ENCODE peak calls at places on chromosomes 11 and 22, in five cellular contexts. Z is islet precursor cell; T is endothelial cell; L is lower leg skin; S is stimulated activated CD4-positive, alpha-beta T cell treated with anti-CD3 and anti-CD28 coated beads, Interleukin-1b, Interleukin-23, amount 100 ng/mL, for 1 hour. Y is an unnamed sample.

GRCh38 chr11:69470301-69470700 is 11.2 kb upstream of the LINC01488 start:
- DNase-seq in Z (no peak), S (no peak), T (no peak), L (no peak), Y (no peak)

GRCh38 chr11:66414120-66414934 is 6.5 kb upstream of the NPAS4 start:
- DNase-seq in Z (no peak), T (no peak), S (no peak), L (no peak), Y (no peak)

GRCh38 chr11:132318421-132319157 is 948.2 kb downstream of the NTM start:
- DNase-seq in T (no peak), Z (no peak), S (no peak), L (no peak), Y (peak)

GRCh38 chr11:87290304-87290922 is 252.7 kb downstream of the TMEM135 start:
- DNase-seq in T (no peak), Z (no peak), S (no peak), L (no peak), Y (peak)

GRCh38 chr11:12125609-12126149 is 15.3 kb downstream of the MICAL2 start:
- DNase-seq in S (no peak), Z (peak), L (no peak), T (no peak), Y (no peak)

GRCh38 chr11:66068923-66069714 is 953 bp upstream of the PACS1 start:
- DNase-seq in S (no peak), L (peak), Z (no peak), T (no peak), Y (peak)

GRCh38 chr11:2312232-2313042 is 10.6 kb downstream of the TSPAN32 start:
- DNase-seq in L (peak), T (no peak), Z (peak), S (no peak), Y (peak)

GRCh38 chr11:128039140-128040021 is 548.0 kb downstream of the ETS1 start:
- DNase-seq in T (no peak), L (peak), S (peak), Z (no peak), Y (peak)

GRCh38 chr22:23219787-23220484 is 39.6 kb downstream of the BCR start:
- DNase-seq in L (no peak), T (no peak), S (no peak), Z (peak), Y (peak)

GRCh38 chr11:75447415-75447814 is 14.4 kb upstream of the KLHL35 start:
- DNase-seq in T (no peak), L (no peak), S (no peak), Z (no peak), Y (no peak)

GRCh38 chr22:17869285-17870096 is 95.2 kb upstream of the BID start:
- DNase-seq in S (no peak), Z (no peak), T (no peak), L (no peak), Y (no peak)

GRCh38 chr11:61917357-61918109 is at the start of gene RAB3IL1:
- DNase-seq in T (peak), S (no peak), Z (peak), L (peak), Y (peak)

GRCh38 chr11:114059984-114060401 is 482 bp downstream of the ZBTB16 start:
- DNase-seq in Z (no peak), S (no peak), T (peak), L (peak), Y (no peak)

GRCh38 chr11:94880216-94880615 is 93.1 kb downstream of the CWC15 start:
- DNase-seq in L (no peak), Z (no peak), T (no peak), S (no peak), Y (no peak)